ENCODE peak calls at places on chromosomes 13 and 19, in nine cellular contexts. G is PC-3, B is caudate nucleus, P is AG10803, F is HEK293T, J is epithelial cell of prostate, U is NCI-H226, L is GM20000, O is fibroblast of the aortic adventitia. A is an unnamed sample.

GRCh38 chr13:93915269-93915809 is 564.1 kb downstream of the DCT start:
- DNase-seq in U (no peak), F (no peak), G (no peak), B (no peak), P (peak), J (no peak), L (no peak), O (peak), A (no peak)

GRCh38 chr13:21005193-21005592 is 56.2 kb downstream of the LATS2 start:
- DNase-seq in J (no peak), G (no peak), F (no peak), B (no peak), L (no peak), P (no peak), U (no peak), O (no peak), A (no peak)

GRCh38 chr19:16234552-16235445 is 37.1 kb downstream of the AP1M1 start:
- DNase-seq in U (no peak), F (no peak), B (no peak), O (no peak), P (no peak), L (no peak), G (no peak), J (no peak), A (no peak)

GRCh38 chr19:8158411-8159074 is 9.2 kb upstream of the FBN3 start:
- DNase-seq in U (peak), J (peak), G (peak), B (no peak), P (peak), L (peak), F (peak), O (peak), A (peak)

GRCh38 chr13:75636339-75637095 is 387 bp downstream of the LMO7 start:
- DNase-seq in L (peak), B (no peak), G (peak), J (no peak), U (no peak), O (peak), F (no peak), P (peak), A (peak)

GRCh38 chr19:54430306-54431254 is 15.3 kb downstream of the TTYH1 start:
- DNase-seq in U (peak), O (no peak), P (no peak), G (peak), J (no peak), L (peak), F (peak), B (no peak), A (peak)

GRCh38 chr19:43675269-43675879 is 5.4 kb upstream of the PLAUR start:
- DNase-seq in U (peak), B (no peak), L (peak), J (peak), G (peak), O (peak), P (peak), F (no peak), A (peak)

GRCh38 chr13:23321534-23322241 is 111.8 kb downstream of the SACS start:
- DNase-seq in B (no peak), U (peak), P (peak), J (peak), O (peak), G (peak), F (no peak), L (peak), A (peak)

GRCh38 chr19:35731353-35731752 is 10.9 kb downstream of the IGFLR1 start:
- DNase-seq in O (no peak), P (no peak), B (no peak), U (no peak), F (no peak), L (no peak), G (peak), J (no peak), A (no peak)

GRCh38 chr19:15422311-15423075 is 3.7 kb upstream of the AKAP8L start:
- DNase-seq in P (no peak), O (no peak), U (no peak), G (no peak), B (no peak), F (no peak), L (no peak), J (no peak), A (no peak)

GRCh38 chr19:11198769-11199469 is 1.6 kb upstream of the KANK2 start:
- DNase-seq in J (no peak), U (no peak), L (no peak), G (no peak), B (no peak), F (no peak), O (no peak), P (no peak), A (no peak)

GRCh38 chr19:39052243-39052746 is 19.9 kb upstream of the FBXO27 start:
- DNase-seq in J (no peak), L (peak), P (peak), O (peak), B (peak), U (peak), F (peak), G (peak), A (peak)

GRCh38 chr19:30228726-30229523 is 143.3 kb upstream of the ZNF536 start:
- DNase-seq in P (peak), O (peak), U (no peak), F (no peak), J (no peak), G (no peak), L (no peak), B (no peak), A (no peak)

GRCh38 chr19:52993342-52994178 is 20.2 kb upstream of the ERVV-1 start:
- DNase-seq in U (peak), O (peak), P (peak), G (peak), J (no peak), B (no peak), F (no peak), L (peak), A (peak)

GRCh38 chr19:45881909-45882528 is 3.9 kb downstream of the IRF2BP1 start:
- DNase-seq in G (no peak), J (no peak), P (no peak), L (no peak), U (no peak), F (no peak), B (no peak), O (no peak), A (peak)

GRCh38 chr13:30750036-30750435 is 14.7 kb downstream of the ALOX5AP start:
- DNase-seq in L (no peak), G (no peak), F (no peak), U (no peak), P (no peak), O (peak), B (no peak), J (no peak), A (no peak)

GRCh38 chr13:44109986-44110640 is 230.4 kb downstream of the LACC1 start:
- DNase-seq in L (no peak), B (no peak), U (no peak), F (no peak), P (no peak), O (no peak), J (no peak), G (peak), A (no peak)

GRCh38 chr13:84315527-84315926 is 433.3 kb upstream of the SLITRK1 start:
- DNase-seq in P (no peak), G (no peak), L (no peak), J (no peak), B (no peak), F (no peak), O (no peak), U (no peak), A (no peak)

GRCh38 chr13:110421061-110421460 is 114.0 kb downstream of the COL4A2 start:
- DNase-seq in L (no peak), U (no peak), P (peak), F (no peak), B (no peak), G (no peak), J (no peak), O (no peak), A (no peak)

GRCh38 chr19:3296034-3296433 is 70.3 kb upstream of the NFIC start:
- DNase-seq in J (no peak), O (no peak), P (no peak), U (no peak), G (no peak), B (no peak), F (no peak), L (no peak), A (no peak)

GRCh38 chr19:44260695-44261446 is 1.2 kb downstream of the ZNF233 start:
- DNase-seq in U (no peak), J (no peak), B (no peak), O (no peak), G (no peak), P (no peak), F (no peak), L (no peak), A (peak)

GRCh38 chr13:75091707-75092106 is 390.3 kb downstream of the TBC1D4 start:
- DNase-seq in J (no peak), U (no peak), G (no peak), B (no peak), O (no peak), F (no peak), P (no peak), L (peak), A (no peak)

GRCh38 chr19:5038631-5039271 is 69.8 kb downstream of the KDM4B start:
- DNase-seq in U (no peak), B (no peak), J (no peak), L (no peak), P (peak), O (peak), G (peak), F (peak), A (peak)

GRCh38 chr13:40109324-40109958 is 454.0 kb downstream of the COG6 start:
- DNase-seq in G (peak), O (peak), F (no peak), U (peak), P (peak), J (peak), B (no peak), L (no peak), A (no peak)

A was measured in DMS53.